ENCODE peak calls at places on chromosomes 12 and 14, in six cellular contexts. One of them, this sample, is unnamed.

GRCh38 chr14:23929822-23930294 is 23.7 kb upstream of the DHRS4 start:
- DNase-seq in GM20000: peak; percentile 84
- DNase-seq in endothelial cell: peak; percentile 88
- DNase-seq in Caco-2: peak; percentile 67
- DNase-seq in cardiac fibroblast: peak; percentile 74
- DNase-seq in fibroblast of lung: peak; percentile 55
- DNase-seq in this sample: peak; percentile 53

GRCh38 chr12:123453165-123453564 is 4.8 kb upstream of the SNRNP35 start:
- DNase-seq in GM20000: no peak
- DNase-seq in endothelial cell: no peak
- DNase-seq in Caco-2: no peak
- DNase-seq in cardiac fibroblast: no peak
- DNase-seq in fibroblast of lung: no peak
- DNase-seq in this sample: no peak

GRCh38 chr12:84502180-84502857 is 410.3 kb downstream of the SLC6A15 start:
- DNase-seq in GM20000: no peak
- DNase-seq in endothelial cell: no peak
- DNase-seq in Caco-2: no peak
- DNase-seq in cardiac fibroblast: peak; percentile 16
- DNase-seq in fibroblast of lung: peak; percentile 2
- DNase-seq in this sample: no peak

GRCh38 chr14:100467046-100467750 is 120.0 kb downstream of the BEGAIN start:
- DNase-seq in GM20000: no peak
- DNase-seq in endothelial cell: no peak
- DNase-seq in Caco-2: no peak
- DNase-seq in cardiac fibroblast: no peak
- DNase-seq in fibroblast of lung: no peak
- DNase-seq in this sample: no peak

GRCh38 chr12:95956557-95957145 is 13.5 kb downstream of the AMDHD1 start:
- DNase-seq in GM20000: no peak
- DNase-seq in endothelial cell: no peak
- DNase-seq in Caco-2: no peak
- DNase-seq in cardiac fibroblast: no peak
- DNase-seq in fibroblast of lung: no peak
- DNase-seq in this sample: no peak

GRCh38 chr14:74918380-74918779 is 4.7 kb downstream of the RPS6KL1 start:
- DNase-seq in GM20000: no peak
- DNase-seq in endothelial cell: no peak
- DNase-seq in Caco-2: no peak
- DNase-seq in cardiac fibroblast: no peak
- DNase-seq in fibroblast of lung: no peak
- DNase-seq in this sample: no peak

GRCh38 chr12:121025442-121026226 is 9.3 kb upstream of the C12orf43 start:
- DNase-seq in GM20000: no peak
- DNase-seq in endothelial cell: no peak
- DNase-seq in Caco-2: peak; percentile 92
- DNase-seq in cardiac fibroblast: no peak
- DNase-seq in fibroblast of lung: no peak
- DNase-seq in this sample: no peak

GRCh38 chr14:69726761-69727511 is 40.0 kb upstream of the SRSF5 start:
- DNase-seq in GM20000: peak; percentile 90
- DNase-seq in endothelial cell: peak; percentile 88
- DNase-seq in Caco-2: peak; percentile 67
- DNase-seq in cardiac fibroblast: peak; percentile 82
- DNase-seq in fibroblast of lung: peak; percentile 57
- DNase-seq in this sample: peak; percentile 36

GRCh38 chr12:75894965-75895754 is 136.4 kb downstream of the PHLDA1 start:
- DNase-seq in GM20000: no peak
- DNase-seq in endothelial cell: no peak
- DNase-seq in Caco-2: no peak
- DNase-seq in cardiac fibroblast: no peak
- DNase-seq in fibroblast of lung: no peak
- DNase-seq in this sample: no peak

GRCh38 chr14:58884442-58884841 is 246.7 kb downstream of the DACT1 start:
- DNase-seq in GM20000: no peak
- DNase-seq in endothelial cell: no peak
- DNase-seq in Caco-2: no peak
- DNase-seq in cardiac fibroblast: no peak
- DNase-seq in fibroblast of lung: no peak
- DNase-seq in this sample: no peak

GRCh38 chr14:60095781-60096450 is 4.2 kb downstream of the PCNX4 start:
- DNase-seq in GM20000: no peak
- DNase-seq in endothelial cell: no peak
- DNase-seq in Caco-2: no peak
- DNase-seq in cardiac fibroblast: peak; percentile 81
- DNase-seq in fibroblast of lung: peak; percentile 84
- DNase-seq in this sample: no peak

GRCh38 chr12:16344269-16344668 is 3.2 kb upstream of the MGST1 start:
- DNase-seq in GM20000: no peak
- DNase-seq in endothelial cell: no peak
- DNase-seq in Caco-2: no peak
- DNase-seq in cardiac fibroblast: peak; percentile 44
- DNase-seq in fibroblast of lung: peak; percentile 40
- DNase-seq in this sample: no peak

GRCh38 chr12:78085562-78086182 is 255.0 kb downstream of the NAV3 start:
- DNase-seq in GM20000: no peak
- DNase-seq in endothelial cell: no peak
- DNase-seq in Caco-2: no peak
- DNase-seq in cardiac fibroblast: peak; percentile 81
- DNase-seq in fibroblast of lung: peak; percentile 71
- DNase-seq in this sample: no peak

GRCh38 chr14:68585690-68586089 is 207.2 kb downstream of the ZFP36L1 start:
- DNase-seq in GM20000: no peak
- DNase-seq in endothelial cell: no peak
- DNase-seq in Caco-2: no peak
- DNase-seq in cardiac fibroblast: no peak
- DNase-seq in fibroblast of lung: peak; percentile 23
- DNase-seq in this sample: no peak

GRCh38 chr12:92897844-92898243 is 31.3 kb downstream of the EEA1 start:
- DNase-seq in GM20000: no peak
- DNase-seq in endothelial cell: no peak
- DNase-seq in Caco-2: no peak
- DNase-seq in cardiac fibroblast: no peak
- DNase-seq in fibroblast of lung: no peak
- DNase-seq in this sample: no peak

GRCh38 chr14:36973806-36974442 is 198.5 kb downstream of the SLC25A21 start:
- DNase-seq in GM20000: no peak
- DNase-seq in endothelial cell: no peak
- DNase-seq in Caco-2: no peak
- DNase-seq in cardiac fibroblast: peak; percentile 80
- DNase-seq in fibroblast of lung: peak; percentile 83
- DNase-seq in this sample: peak; percentile 22

GRCh38 chr14:96253140-96253539 is 2.9 kb upstream of the BDKRB1 start:
- DNase-seq in GM20000: no peak
- DNase-seq in endothelial cell: no peak
- DNase-seq in Caco-2: peak; percentile 65
- DNase-seq in cardiac fibroblast: peak; percentile 86
- DNase-seq in fibroblast of lung: peak; percentile 97
- DNase-seq in this sample: peak; percentile 68

GRCh38 chr14:30679032-30679431 is 56.9 kb downstream of the SCFD1 start:
- DNase-seq in GM20000: no peak
- DNase-seq in endothelial cell: no peak
- DNase-seq in Caco-2: no peak
- DNase-seq in cardiac fibroblast: no peak
- DNase-seq in fibroblast of lung: no peak
- DNase-seq in this sample: no peak

GRCh38 chr14:75886661-75887348 is 95.0 kb downstream of the TGFB3 start:
- DNase-seq in GM20000: no peak
- DNase-seq in endothelial cell: no peak
- DNase-seq in Caco-2: no peak
- DNase-seq in cardiac fibroblast: peak; percentile 46
- DNase-seq in fibroblast of lung: no peak
- DNase-seq in this sample: no peak

GRCh38 chr14:70905316-70905715 is 1.9 kb upstream of the PCNX1 start:
- DNase-seq in GM20000: no peak
- DNase-seq in endothelial cell: no peak
- DNase-seq in Caco-2: no peak
- DNase-seq in cardiac fibroblast: peak; percentile 71
- DNase-seq in fibroblast of lung: no peak
- DNase-seq in this sample: no peak

GRCh38 chr12:125098676-125099406 is 33.6 kb downstream of the AACS start:
- DNase-seq in GM20000: no peak
- DNase-seq in endothelial cell: no peak
- DNase-seq in Caco-2: no peak
- DNase-seq in cardiac fibroblast: no peak
- DNase-seq in fibroblast of lung: no peak
- DNase-seq in this sample: no peak

GRCh38 chr12:119476951-119477350 is 116.6 kb upstream of the TMEM233 start:
- DNase-seq in GM20000: no peak
- DNase-seq in endothelial cell: no peak
- DNase-seq in Caco-2: no peak
- DNase-seq in cardiac fibroblast: no peak
- DNase-seq in fibroblast of lung: no peak
- DNase-seq in this sample: no peak
- TF ChIP-seq CTCF in GM20000: no peak
- TF ChIP-seq CTCF in endothelial cell: no peak
- TF ChIP-seq CTCF in Caco-2: no peak
- TF ChIP-seq CTCF in cardiac fibroblast: no peak
- TF ChIP-seq CTCF in fibroblast of lung: no peak
- TF ChIP-seq CTCF in this sample: no peak

DNA sequence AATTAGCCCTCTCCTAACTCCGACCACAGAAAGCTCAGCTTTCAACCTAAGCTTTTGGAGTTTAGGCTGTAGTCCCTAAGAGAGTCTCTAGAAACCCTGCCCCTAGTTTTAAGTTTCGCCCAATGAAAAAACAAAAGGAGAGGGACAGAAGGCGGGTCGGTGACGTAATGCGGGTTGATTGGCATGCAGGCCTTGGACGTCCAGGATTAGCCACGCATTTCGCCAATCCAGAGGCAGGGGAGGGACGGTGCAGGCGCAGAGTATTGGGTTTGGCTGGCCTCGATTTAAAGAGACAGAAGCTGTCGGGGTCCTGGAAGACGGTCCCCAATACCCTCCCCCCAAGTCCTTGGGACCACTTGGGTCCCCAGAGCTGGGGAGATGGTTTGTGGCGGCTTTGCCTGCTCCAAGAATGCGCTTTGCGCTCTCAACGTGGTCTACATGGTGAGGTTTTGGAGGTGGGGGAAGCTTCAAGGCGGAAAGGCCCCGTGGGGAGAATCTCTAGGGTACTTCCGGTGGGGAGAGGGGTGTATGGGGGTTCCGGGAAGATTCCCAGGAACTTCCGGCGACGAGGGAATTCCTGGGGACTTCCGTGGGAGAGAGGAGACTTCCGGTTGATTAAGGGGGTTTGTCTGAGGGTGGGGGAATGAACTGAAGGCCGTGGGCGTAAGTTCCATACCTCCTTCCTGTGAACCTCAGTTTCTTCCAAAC is at the start of gene TSPAN31:
- DNase-seq in GM20000: peak; percentile 93
- DNase-seq in endothelial cell: peak; percentile 81
- DNase-seq in Caco-2: peak; percentile 97
- DNase-seq in cardiac fibroblast: peak; percentile 99
- DNase-seq in fibroblast of lung: peak; percentile 98
- DNase-seq in this sample: peak; percentile 97
- TF ChIP-seq CTCF in GM20000: no peak
- TF ChIP-seq CTCF in endothelial cell: no peak
- TF ChIP-seq CTCF in Caco-2: no peak
- TF ChIP-seq CTCF in cardiac fibroblast: no peak
- TF ChIP-seq CTCF in fibroblast of lung: no peak
- TF ChIP-seq CTCF in this sample: no peak

DNA sequence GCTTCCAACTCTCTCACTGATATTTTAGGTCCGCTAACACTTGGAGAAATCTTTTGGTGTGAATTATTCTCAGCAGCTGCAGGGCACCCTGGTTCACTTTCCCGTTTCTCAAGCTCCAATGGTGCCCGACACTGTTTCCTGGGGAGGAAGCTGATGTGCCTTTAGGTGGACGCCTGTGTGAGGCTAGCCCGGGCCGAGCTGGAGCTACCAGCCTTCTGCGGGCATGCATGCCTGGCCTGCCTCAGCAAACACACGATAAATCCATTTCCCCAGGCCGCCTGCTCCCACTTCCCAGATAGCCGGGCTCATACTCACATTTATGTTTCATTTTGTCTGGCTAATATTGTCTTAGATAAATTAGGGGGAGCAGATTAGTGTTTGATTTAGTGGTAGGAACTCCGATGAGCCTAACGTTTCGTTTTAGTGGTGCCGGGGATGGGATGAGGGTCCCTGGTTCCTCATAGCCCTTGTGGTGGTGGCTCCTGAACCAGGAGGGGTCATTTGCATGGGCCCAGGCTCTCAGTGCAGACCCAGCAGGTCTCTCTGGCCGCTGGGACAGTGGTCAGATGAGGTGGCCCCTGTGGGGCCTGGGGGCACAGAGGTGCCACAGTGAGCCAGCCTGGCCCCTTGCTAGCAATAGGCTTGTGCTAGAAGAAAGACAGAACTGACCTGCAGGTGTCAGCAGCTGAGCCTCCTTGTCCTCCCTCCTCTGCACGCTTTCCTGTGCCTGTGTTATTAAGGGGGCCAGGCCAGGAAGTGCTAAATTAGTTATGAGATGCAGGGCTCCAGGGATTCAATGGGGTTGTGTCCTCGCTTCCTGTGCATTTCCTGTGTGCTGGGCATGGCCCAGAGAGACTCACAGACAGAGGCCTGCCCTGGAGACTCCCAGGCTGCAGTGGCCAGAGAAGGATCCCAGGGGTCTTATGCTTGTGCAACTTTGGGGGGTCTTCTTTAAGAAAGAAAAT is 88.3 kb downstream of the KIF26A start:
- DNase-seq in GM20000: no peak
- DNase-seq in endothelial cell: no peak
- DNase-seq in Caco-2: no peak
- DNase-seq in cardiac fibroblast: no peak
- DNase-seq in fibroblast of lung: no peak
- DNase-seq in this sample: no peak
- TF ChIP-seq CTCF in GM20000: no peak
- TF ChIP-seq CTCF in endothelial cell: no peak
- TF ChIP-seq CTCF in Caco-2: no peak
- TF ChIP-seq CTCF in cardiac fibroblast: no peak
- TF ChIP-seq CTCF in fibroblast of lung: no peak
- TF ChIP-seq CTCF in this sample: no peak

GRCh38 chr14:87522575-87522974 is 470.4 kb downstream of the GALC start:
- DNase-seq in GM20000: no peak
- DNase-seq in endothelial cell: no peak
- DNase-seq in Caco-2: peak; percentile 42
- DNase-seq in cardiac fibroblast: no peak
- DNase-seq in fibroblast of lung: no peak
- DNase-seq in this sample: no peak
- TF ChIP-seq CTCF in GM20000: no peak
- TF ChIP-seq CTCF in endothelial cell: no peak
- TF ChIP-seq CTCF in Caco-2: no peak
- TF ChIP-seq CTCF in cardiac fibroblast: no peak
- TF ChIP-seq CTCF in fibroblast of lung: no peak
- TF ChIP-seq CTCF in this sample: no peak

GRCh38 chr12:104672501-104673265 is 215.9 kb downstream of the CHST11 start:
- DNase-seq in GM20000: no peak
- DNase-seq in endothelial cell: no peak
- DNase-seq in Caco-2: no peak
- DNase-seq in cardiac fibroblast: peak; percentile 57
- DNase-seq in fibroblast of lung: peak; percentile 55
- DNase-seq in this sample: no peak
- TF ChIP-seq CTCF in GM20000: no peak
- TF ChIP-seq CTCF in endothelial cell: no peak
- TF ChIP-seq CTCF in Caco-2: no peak
- TF ChIP-seq CTCF in cardiac fibroblast: no peak
- TF ChIP-seq CTCF in fibroblast of lung: no peak
- TF ChIP-seq CTCF in this sample: no peak

DNA sequence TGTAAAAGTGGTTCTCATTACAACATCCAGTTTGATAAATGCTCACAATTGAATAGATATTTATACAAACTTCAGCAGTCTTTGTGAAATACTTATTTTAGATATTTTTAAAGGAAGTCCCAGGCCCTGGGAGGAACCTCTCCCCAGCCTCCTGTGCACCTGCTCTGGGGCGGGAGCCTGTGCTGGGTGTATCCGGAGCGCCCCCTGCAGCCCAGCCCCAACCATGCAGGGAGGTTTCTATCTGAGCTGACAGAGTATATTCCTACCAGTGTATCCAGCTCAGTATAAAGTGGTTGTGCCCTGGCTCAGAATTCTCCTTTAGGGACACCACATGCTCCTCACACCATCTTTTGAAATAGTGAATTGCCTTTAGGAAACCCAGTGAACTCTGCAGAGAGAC is 851.8 kb downstream of the TMEM121 start:
- DNase-seq in GM20000: peak; percentile 45
- DNase-seq in endothelial cell: no peak
- DNase-seq in Caco-2: no peak
- DNase-seq in cardiac fibroblast: no peak
- DNase-seq in fibroblast of lung: no peak
- DNase-seq in this sample: no peak
- TF ChIP-seq CTCF in GM20000: peak; percentile 51
- TF ChIP-seq CTCF in endothelial cell: no peak
- TF ChIP-seq CTCF in Caco-2: no peak
- TF ChIP-seq CTCF in cardiac fibroblast: no peak
- TF ChIP-seq CTCF in fibroblast of lung: no peak
- TF ChIP-seq CTCF in this sample: no peak

This sample was measured in astrocyte of the cerebellum.